ENCODE peak calls at places on chromosomes 2 and 18, in ten cellular contexts. One of them, this sample, is unnamed.

GRCh38 chr2:69625078-69625788 is 18.3 kb downstream of the AAK1 start:
- DNase-seq in HepG2: peak; percentile 36
- DNase-seq in psoas muscle: no peak
- DNase-seq in GM12878: no peak
- DNase-seq in OCI-LY7: no peak
- DNase-seq in transverse colon: no peak
- DNase-seq in mesenchymal stem cell: peak; percentile 52
- DNase-seq in fibroblast of lung: no peak
- DNase-seq in tibial artery: no peak
- DNase-seq in upper lobe of right lung: no peak
- DNase-seq in this sample: peak; percentile 94

GRCh38 chr18:55275042-55275897 is 312.7 kb downstream of the TCF4 start:
- DNase-seq in GM12878: no peak
- DNase-seq in transverse colon: no peak
- DNase-seq in upper lobe of right lung: no peak
- DNase-seq in psoas muscle: peak; percentile 73
- DNase-seq in tibial artery: peak; percentile 68
- DNase-seq in OCI-LY7: peak; percentile 11
- DNase-seq in fibroblast of lung: peak; percentile 89
- DNase-seq in mesenchymal stem cell: peak; percentile 90
- DNase-seq in HepG2: no peak
- DNase-seq in this sample: peak; percentile 13

GRCh38 chr2:219634951-219635751 is 7.7 kb downstream of the SLC4A3 start:
- DNase-seq in OCI-LY7: no peak
- DNase-seq in psoas muscle: no peak
- DNase-seq in transverse colon: no peak
- DNase-seq in upper lobe of right lung: no peak
- DNase-seq in mesenchymal stem cell: no peak
- DNase-seq in fibroblast of lung: no peak
- DNase-seq in HepG2: no peak
- DNase-seq in tibial artery: peak; percentile 53
- DNase-seq in GM12878: no peak
- DNase-seq in this sample: no peak

GRCh38 chr2:56102098-56102497 is 81.7 kb upstream of the CCDC85A start:
- DNase-seq in psoas muscle: no peak
- DNase-seq in OCI-LY7: no peak
- DNase-seq in HepG2: no peak
- DNase-seq in tibial artery: no peak
- DNase-seq in mesenchymal stem cell: no peak
- DNase-seq in fibroblast of lung: no peak
- DNase-seq in transverse colon: no peak
- DNase-seq in upper lobe of right lung: no peak
- DNase-seq in GM12878: no peak
- DNase-seq in this sample: no peak

GRCh38 chr2:101745711-101746694 is 48.5 kb downstream of the MAP4K4 start:
- DNase-seq in HepG2: peak; percentile 32
- DNase-seq in fibroblast of lung: peak; percentile 84
- DNase-seq in tibial artery: no peak
- DNase-seq in transverse colon: no peak
- DNase-seq in OCI-LY7: no peak
- DNase-seq in psoas muscle: no peak
- DNase-seq in mesenchymal stem cell: peak; percentile 68
- DNase-seq in upper lobe of right lung: no peak
- DNase-seq in GM12878: no peak
- DNase-seq in this sample: no peak

GRCh38 chr2:65383571-65384488 is 48.6 kb downstream of the SPRED2 start:
- DNase-seq in mesenchymal stem cell: peak; percentile 55
- DNase-seq in fibroblast of lung: peak; percentile 56
- DNase-seq in psoas muscle: no peak
- DNase-seq in OCI-LY7: peak; percentile 57
- DNase-seq in upper lobe of right lung: no peak
- DNase-seq in tibial artery: no peak
- DNase-seq in transverse colon: no peak
- DNase-seq in HepG2: no peak
- DNase-seq in GM12878: no peak
- DNase-seq in this sample: peak; percentile 56

GRCh38 chr18:58572181-58572580 is 56.7 kb downstream of the ALPK2 start:
- DNase-seq in psoas muscle: no peak
- DNase-seq in transverse colon: peak; percentile 20
- DNase-seq in mesenchymal stem cell: peak; percentile 93
- DNase-seq in upper lobe of right lung: no peak
- DNase-seq in HepG2: no peak
- DNase-seq in tibial artery: no peak
- DNase-seq in OCI-LY7: no peak
- DNase-seq in fibroblast of lung: peak; percentile 99
- DNase-seq in GM12878: no peak
- DNase-seq in this sample: no peak

GRCh38 chr18:66640431-66640830 is 36.5 kb upstream of the CDH19 start:
- DNase-seq in mesenchymal stem cell: peak; percentile 38
- DNase-seq in GM12878: no peak
- DNase-seq in fibroblast of lung: peak; percentile 25
- DNase-seq in transverse colon: peak; percentile 17
- DNase-seq in tibial artery: peak; percentile 63
- DNase-seq in HepG2: no peak
- DNase-seq in OCI-LY7: no peak
- DNase-seq in psoas muscle: no peak
- DNase-seq in upper lobe of right lung: no peak
- DNase-seq in this sample: no peak

GRCh38 chr2:201668402-201668801 is 25.1 kb upstream of the TMEM237 start:
- DNase-seq in tibial artery: no peak
- DNase-seq in OCI-LY7: no peak
- DNase-seq in fibroblast of lung: no peak
- DNase-seq in transverse colon: no peak
- DNase-seq in upper lobe of right lung: no peak
- DNase-seq in mesenchymal stem cell: no peak
- DNase-seq in HepG2: no peak
- DNase-seq in psoas muscle: no peak
- DNase-seq in GM12878: no peak
- DNase-seq in this sample: no peak

GRCh38 chr2:201924453-201924852 is 109.2 kb upstream of the FZD7 start:
- DNase-seq in transverse colon: no peak
- DNase-seq in mesenchymal stem cell: no peak
- DNase-seq in upper lobe of right lung: no peak
- DNase-seq in HepG2: peak; percentile 31
- DNase-seq in fibroblast of lung: no peak
- DNase-seq in OCI-LY7: no peak
- DNase-seq in psoas muscle: no peak
- DNase-seq in GM12878: no peak
- DNase-seq in tibial artery: no peak
- DNase-seq in this sample: no peak

GRCh38 chr2:634670-635395 is 42.4 kb downstream of the TMEM18 start:
- DNase-seq in HepG2: peak; percentile 6
- DNase-seq in GM12878: no peak
- DNase-seq in tibial artery: no peak
- DNase-seq in upper lobe of right lung: no peak
- DNase-seq in fibroblast of lung: no peak
- DNase-seq in psoas muscle: no peak
- DNase-seq in transverse colon: no peak
- DNase-seq in OCI-LY7: no peak
- DNase-seq in mesenchymal stem cell: no peak
- DNase-seq in this sample: peak; percentile 96

GRCh38 chr2:98460573-98461560 is 16.2 kb downstream of the INPP4A start:
- DNase-seq in fibroblast of lung: no peak
- DNase-seq in GM12878: peak; percentile 81
- DNase-seq in psoas muscle: no peak
- DNase-seq in transverse colon: peak; percentile 68
- DNase-seq in mesenchymal stem cell: no peak
- DNase-seq in upper lobe of right lung: no peak
- DNase-seq in OCI-LY7: peak; percentile 69
- DNase-seq in HepG2: no peak
- DNase-seq in tibial artery: no peak
- DNase-seq in this sample: no peak

GRCh38 chr2:28310107-28310506 is 82.6 kb upstream of the FOSL2 start:
- DNase-seq in GM12878: no peak
- DNase-seq in tibial artery: no peak
- DNase-seq in mesenchymal stem cell: no peak
- DNase-seq in HepG2: no peak
- DNase-seq in upper lobe of right lung: no peak
- DNase-seq in transverse colon: no peak
- DNase-seq in OCI-LY7: no peak
- DNase-seq in fibroblast of lung: no peak
- DNase-seq in psoas muscle: no peak
- DNase-seq in this sample: no peak

GRCh38 chr18:10410472-10411300 is 43.7 kb upstream of the APCDD1 start:
- DNase-seq in transverse colon: no peak
- DNase-seq in upper lobe of right lung: no peak
- DNase-seq in mesenchymal stem cell: no peak
- DNase-seq in tibial artery: no peak
- DNase-seq in psoas muscle: no peak
- DNase-seq in HepG2: no peak
- DNase-seq in GM12878: no peak
- DNase-seq in fibroblast of lung: peak; percentile 55
- DNase-seq in OCI-LY7: no peak
- DNase-seq in this sample: no peak

GRCh38 chr2:241680827-241681599 is 5.6 kb downstream of the DTYMK start:
- DNase-seq in upper lobe of right lung: no peak
- DNase-seq in OCI-LY7: no peak
- DNase-seq in GM12878: no peak
- DNase-seq in mesenchymal stem cell: peak; percentile 96
- DNase-seq in transverse colon: no peak
- DNase-seq in fibroblast of lung: peak; percentile 99
- DNase-seq in HepG2: no peak
- DNase-seq in tibial artery: no peak
- DNase-seq in psoas muscle: peak; percentile 60
- DNase-seq in this sample: no peak

GRCh38 chr2:220855296-220855695 is 716.8 kb downstream of the EPHA4 start:
- DNase-seq in psoas muscle: no peak
- DNase-seq in tibial artery: no peak
- DNase-seq in OCI-LY7: no peak
- DNase-seq in HepG2: no peak
- DNase-seq in transverse colon: no peak
- DNase-seq in fibroblast of lung: peak; percentile 84
- DNase-seq in mesenchymal stem cell: peak; percentile 64
- DNase-seq in upper lobe of right lung: no peak
- DNase-seq in GM12878: no peak
- DNase-seq in this sample: no peak

GRCh38 chr18:75128911-75129716 is 79.8 kb downstream of the PTGR3 start:
- DNase-seq in tibial artery: peak; percentile 31
- DNase-seq in fibroblast of lung: no peak
- DNase-seq in upper lobe of right lung: peak; percentile 49
- DNase-seq in transverse colon: no peak
- DNase-seq in OCI-LY7: no peak
- DNase-seq in psoas muscle: no peak
- DNase-seq in HepG2: no peak
- DNase-seq in GM12878: no peak
- DNase-seq in mesenchymal stem cell: no peak
- DNase-seq in this sample: no peak

GRCh38 chr2:27379840-27380625 is 501 bp downstream of the ZNF513 start:
- DNase-seq in mesenchymal stem cell: peak; percentile 82
- DNase-seq in OCI-LY7: peak; percentile 40
- DNase-seq in fibroblast of lung: peak; percentile 56
- DNase-seq in HepG2: peak; percentile 81
- DNase-seq in tibial artery: peak; percentile 88
- DNase-seq in transverse colon: peak; percentile 73
- DNase-seq in psoas muscle: peak; percentile 80
- DNase-seq in upper lobe of right lung: peak; percentile 89
- DNase-seq in GM12878: no peak
- DNase-seq in this sample: peak; percentile 81

GRCh38 chr2:130823886-130824491 is 12.7 kb upstream of the ARHGEF4 start:
- DNase-seq in tibial artery: no peak
- DNase-seq in psoas muscle: no peak
- DNase-seq in HepG2: no peak
- DNase-seq in OCI-LY7: no peak
- DNase-seq in mesenchymal stem cell: no peak
- DNase-seq in transverse colon: no peak
- DNase-seq in GM12878: peak; percentile 51
- DNase-seq in upper lobe of right lung: peak; percentile 46
- DNase-seq in fibroblast of lung: no peak
- DNase-seq in this sample: no peak

GRCh38 chr2:230762317-230762896 is 49.8 kb downstream of the CAB39 start:
- DNase-seq in upper lobe of right lung: no peak
- DNase-seq in fibroblast of lung: no peak
- DNase-seq in HepG2: peak; percentile 65
- DNase-seq in OCI-LY7: peak; percentile 53
- DNase-seq in tibial artery: no peak
- DNase-seq in psoas muscle: no peak
- DNase-seq in transverse colon: peak; percentile 26
- DNase-seq in mesenchymal stem cell: peak; percentile 58
- DNase-seq in GM12878: no peak
- DNase-seq in this sample: peak; percentile 20

GRCh38 chr2:47656715-47657600 is 126.0 kb upstream of the MSH6 start:
- DNase-seq in mesenchymal stem cell: peak; percentile 29
- DNase-seq in upper lobe of right lung: no peak
- DNase-seq in psoas muscle: no peak
- DNase-seq in OCI-LY7: peak; percentile 57
- DNase-seq in transverse colon: no peak
- DNase-seq in fibroblast of lung: peak; percentile 62
- DNase-seq in GM12878: no peak
- DNase-seq in HepG2: no peak
- DNase-seq in tibial artery: no peak
- DNase-seq in this sample: no peak

GRCh38 chr2:109607766-109608165 is 6.0 kb downstream of the SEPTIN10 start:
- DNase-seq in OCI-LY7: no peak
- DNase-seq in upper lobe of right lung: no peak
- DNase-seq in psoas muscle: no peak
- DNase-seq in fibroblast of lung: peak; percentile 65
- DNase-seq in mesenchymal stem cell: peak; percentile 48
- DNase-seq in HepG2: no peak
- DNase-seq in transverse colon: no peak
- DNase-seq in GM12878: no peak
- DNase-seq in tibial artery: no peak
- DNase-seq in this sample: no peak
- H3K4me1 ChIP-seq in OCI-LY7: no peaks in the 10 kb centered on the region
- H3K4me1 ChIP-seq in upper lobe of right lung: peaks cover 18% of the 10 kb centered on the region
- H3K4me1 ChIP-seq in psoas muscle: peaks cover 5% of the 10 kb centered on the region
- H3K4me1 ChIP-seq in fibroblast of lung: peaks cover 15% of the 10 kb centered on the region
- H3K4me1 ChIP-seq in mesenchymal stem cell: peaks cover 9% of the 10 kb centered on the region
- H3K4me1 ChIP-seq in HepG2: peaks cover 56% of the 10 kb centered on the region
- H3K4me1 ChIP-seq in transverse colon: peaks cover 20% of the 10 kb centered on the region
- H3K4me1 ChIP-seq in GM12878: no peaks in the 10 kb centered on the region
- H3K4me1 ChIP-seq in tibial artery: peaks cover 23% of the 10 kb centered on the region
- H3K4me1 ChIP-seq in this sample: peaks cover 1% of the 10 kb centered on the region

GRCh38 chr2:109242654-109243331 is 113.8 kb downstream of the SH3RF3 start:
- DNase-seq in transverse colon: peak; percentile 22
- DNase-seq in tibial artery: no peak
- DNase-seq in OCI-LY7: no peak
- DNase-seq in HepG2: no peak
- DNase-seq in mesenchymal stem cell: peak; percentile 71
- DNase-seq in upper lobe of right lung: peak; percentile 62
- DNase-seq in GM12878: no peak
- DNase-seq in psoas muscle: peak; percentile 49
- DNase-seq in fibroblast of lung: peak; percentile 93
- DNase-seq in this sample: no peak
- H3K4me3 ChIP-seq in transverse colon: no peak overlapping the region
- H3K4me3 ChIP-seq in tibial artery: peak overlapping the region; percentile 18
- H3K4me3 ChIP-seq in OCI-LY7: no peak overlapping the region
- H3K4me3 ChIP-seq in HepG2: no peak overlapping the region
- H3K4me3 ChIP-seq in mesenchymal stem cell: peak overlapping the region; percentile 49
- H3K4me3 ChIP-seq in upper lobe of right lung: no peak overlapping the region
- H3K4me3 ChIP-seq in GM12878: no peak overlapping the region
- H3K4me3 ChIP-seq in psoas muscle: no peak overlapping the region
- H3K4me3 ChIP-seq in fibroblast of lung: no peak overlapping the region
- H3K4me3 ChIP-seq in this sample: no peak overlapping the region

GRCh38 chr2:188456114-188456909 is 164.6 kb downstream of the GULP1 start:
- DNase-seq in HepG2: no peak
- DNase-seq in tibial artery: no peak
- DNase-seq in OCI-LY7: no peak
- DNase-seq in upper lobe of right lung: no peak
- DNase-seq in mesenchymal stem cell: no peak
- DNase-seq in fibroblast of lung: no peak
- DNase-seq in psoas muscle: no peak
- DNase-seq in GM12878: no peak
- DNase-seq in transverse colon: no peak
- DNase-seq in this sample: no peak
- H3K9me3 ChIP-seq in HepG2: no peaks in the 10 kb centered on the region
- H3K9me3 ChIP-seq in tibial artery: no peaks in the 10 kb centered on the region
- H3K9me3 ChIP-seq in OCI-LY7: no peaks in the 10 kb centered on the region
- H3K9me3 ChIP-seq in upper lobe of right lung: no peaks in the 10 kb centered on the region
- H3K9me3 ChIP-seq in mesenchymal stem cell: no peaks in the 10 kb centered on the region
- H3K9me3 ChIP-seq in fibroblast of lung: no peaks in the 10 kb centered on the region
- H3K9me3 ChIP-seq in psoas muscle: no peaks in the 10 kb centered on the region
- H3K9me3 ChIP-seq in GM12878: no peaks in the 10 kb centered on the region
- H3K9me3 ChIP-seq in transverse colon: no peaks in the 10 kb centered on the region
- H3K9me3 ChIP-seq in this sample: no peaks in the 10 kb centered on the region

GRCh38 chr18:49761771-49762170 is 51.6 kb downstream of the ACAA2 start:
- DNase-seq in upper lobe of right lung: no peak
- DNase-seq in GM12878: no peak
- DNase-seq in transverse colon: no peak
- DNase-seq in mesenchymal stem cell: no peak
- DNase-seq in OCI-LY7: no peak
- DNase-seq in HepG2: no peak
- DNase-seq in psoas muscle: no peak
- DNase-seq in tibial artery: no peak
- DNase-seq in fibroblast of lung: no peak
- DNase-seq in this sample: no peak
- H3K4me1 ChIP-seq in upper lobe of right lung: no peaks in the 10 kb centered on the region
- H3K4me1 ChIP-seq in GM12878: no peaks in the 10 kb centered on the region
- H3K4me1 ChIP-seq in transverse colon: no peaks in the 10 kb centered on the region
- H3K4me1 ChIP-seq in mesenchymal stem cell: peaks cover 10% of the 10 kb centered on the region
- H3K4me1 ChIP-seq in OCI-LY7: no peaks in the 10 kb centered on the region
- H3K4me1 ChIP-seq in HepG2: peaks cover 10% of the 10 kb centered on the region
- H3K4me1 ChIP-seq in psoas muscle: no peaks in the 10 kb centered on the region
- H3K4me1 ChIP-seq in tibial artery: no peaks in the 10 kb centered on the region
- H3K4me1 ChIP-seq in fibroblast of lung: no peaks in the 10 kb centered on the region
- H3K4me1 ChIP-seq in this sample: no peaks in the 10 kb centered on the region

This sample was measured in small intestine.